ENCODE peak calls at places on chromosomes 5 and 9, in eight cellular contexts. W is tibial artery, F is HCT116, R is suprapubic skin, H is ovary, Z is IMR-90, L is DND-41, I is cardiac muscle cell. U is an unnamed sample. For H3K4me1, the result is how much of the 10 kb centered on the place peaks cover.

GRCh38 chr5:150584561-150585335 is 55.7 kb upstream of the SYNPO start:
- DNase-seq in Z (no peak), L (no peak), F (no peak), W (no peak), H (no peak), R (no peak), I (no peak), U (no peak)

GRCh38 chr5:34002629-34003328 is 5.1 kb downstream of the AMACR start:
- DNase-seq in R (no peak), I (no peak), F (no peak), W (no peak), L (no peak), Z (peak), H (no peak), U (no peak)

GRCh38 chr5:168674893-168675482 is 95.8 kb upstream of the PANK3 start:
- DNase-seq in I (no peak), W (no peak), R (no peak), L (no peak), F (no peak), H (no peak), Z (no peak), U (no peak)

GRCh38 chr9:16413509-16414016 is 456.9 kb downstream of the BNC2 start:
- DNase-seq in R (no peak), Z (peak), H (no peak), W (no peak), L (no peak), I (no peak), F (no peak), U (peak)

GRCh38 chr5:9766581-9766980 is 136.4 kb upstream of the TAS2R1 start:
- DNase-seq in W (no peak), I (no peak), R (no peak), F (no peak), Z (peak), L (no peak), H (no peak), U (no peak)

GRCh38 chr5:13108281-13108680 is 836.2 kb downstream of the DNAH5 start:
- DNase-seq in H (no peak), L (no peak), Z (no peak), I (no peak), F (no peak), R (no peak), W (no peak), U (no peak)

GRCh38 chr9:15349892-15350761 is 43.1 kb upstream of the TTC39B start:
- DNase-seq in L (no peak), W (no peak), I (no peak), Z (peak), R (no peak), H (no peak), F (no peak), U (no peak)

GRCh38 chr5:172173771-172174170 is 14.3 kb downstream of the STK10 start:
- DNase-seq in L (no peak), W (no peak), Z (peak), R (no peak), H (no peak), I (no peak), F (no peak), U (no peak)

GRCh38 chr5:154646841-154647759 is 108.1 kb upstream of the LARP1 start:
- DNase-seq in W (peak), R (no peak), L (no peak), Z (peak), F (no peak), H (peak), I (no peak), U (peak)

GRCh38 chr5:80755634-80756033 is 100.9 kb upstream of the DHFR start:
- DNase-seq in Z (no peak), F (no peak), L (peak), H (no peak), W (no peak), I (no peak), R (no peak), U (no peak)

GRCh38 chr5:125041798-125042197 is 295.4 kb upstream of the ZNF608 start:
- DNase-seq in Z (no peak), W (no peak), H (no peak), R (no peak), F (no peak), L (no peak), I (no peak), U (no peak)

GRCh38 chr9:115992834-115993233 is 160.8 kb upstream of the PAPPA start:
- DNase-seq in I (no peak), L (no peak), F (no peak), Z (peak), W (no peak), H (no peak), R (no peak), U (no peak)

GRCh38 chr5:81687292-81687691 is 63.6 kb downstream of the SSBP2 start:
- DNase-seq in R (no peak), L (no peak), F (no peak), I (no peak), Z (no peak), W (no peak), H (no peak), U (no peak)

GRCh38 chr9:126222835-126223431 is 103.7 kb upstream of the MVB12B start:
- DNase-seq in L (no peak), W (no peak), I (no peak), F (no peak), R (no peak), H (no peak), Z (no peak), U (peak)

GRCh38 chr5:168778536-168778935 is 199.4 kb upstream of the PANK3 start:
- DNase-seq in H (no peak), I (no peak), R (no peak), L (no peak), Z (no peak), W (no peak), F (no peak), U (no peak)

GRCh38 chr9:133886563-133887501 is 105.3 kb downstream of the VAV2 start:
- DNase-seq in F (no peak), Z (no peak), H (no peak), L (no peak), R (no peak), I (no peak), W (no peak), U (no peak)

GRCh38 chr5:1432296-1432695 is 12.9 kb downstream of the SLC6A3 start:
- DNase-seq in H (no peak), Z (no peak), I (no peak), W (no peak), L (no peak), R (peak), F (no peak), U (no peak)

GRCh38 chr5:163894645-163895044 is 389.2 kb downstream of the MAT2B start:
- DNase-seq in H (no peak), W (no peak), R (no peak), F (no peak), L (no peak), Z (peak), I (no peak), U (no peak)

GRCh38 chr9:16329699-16330113 is 540.8 kb downstream of the BNC2 start:
- DNase-seq in Z (peak), F (no peak), H (peak), R (no peak), W (no peak), L (no peak), I (no peak), U (no peak)

GRCh38 chr5:142403583-142403982 is 78.8 kb upstream of the SPRY4 start:
- DNase-seq in H (no peak), F (peak), R (peak), I (no peak), Z (no peak), L (no peak), W (no peak), U (no peak)

GRCh38 chr5:39639618-39640078 is 214.9 kb upstream of the DAB2 start:
- DNase-seq in L (no peak), R (no peak), W (no peak), F (no peak), H (no peak), Z (peak), I (no peak), U (no peak)

DNA sequence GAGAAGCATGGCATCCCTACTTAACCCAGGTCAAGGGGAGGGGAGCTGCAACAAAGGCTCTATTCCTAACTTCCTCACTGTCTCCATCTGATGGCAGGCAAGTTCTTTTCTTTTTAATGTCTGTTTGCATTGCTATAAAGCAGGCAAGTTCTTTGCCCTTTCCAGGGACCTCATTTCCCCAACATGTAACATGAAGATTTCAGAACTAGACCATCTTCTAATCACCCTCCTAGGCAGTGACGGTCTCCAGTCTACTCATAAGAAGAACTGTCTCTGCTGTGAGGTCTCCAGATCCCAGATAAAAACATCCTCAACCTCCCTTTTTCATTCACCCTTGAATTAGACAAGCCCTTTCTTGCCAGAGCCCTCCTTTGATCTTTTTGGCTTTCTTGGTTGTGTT is 42.1 kb downstream of the PPP1R2B start:
- DNase-seq in R (no peak), W (no peak), F (no peak), H (no peak), L (no peak), Z (no peak), I (no peak), U (no peak)
- H3K4me1 ChIP-seq in R (under half), W (under half), F (under half), H (under half), L (under half), Z (under half), I (under half), U (under half)

GRCh38 chr5:139901251-139901575 is 105.6 kb downstream of the PSD2 start:
- DNase-seq in I (no peak), H (no peak), Z (no peak), L (no peak), F (no peak), W (no peak), R (no peak), U (no peak)
- TF ChIP-seq CTCF in I (no peak), H (no peak), Z (no peak), L (no peak), F (no peak), W (no peak), R (no peak), U (no peak)

DNA sequence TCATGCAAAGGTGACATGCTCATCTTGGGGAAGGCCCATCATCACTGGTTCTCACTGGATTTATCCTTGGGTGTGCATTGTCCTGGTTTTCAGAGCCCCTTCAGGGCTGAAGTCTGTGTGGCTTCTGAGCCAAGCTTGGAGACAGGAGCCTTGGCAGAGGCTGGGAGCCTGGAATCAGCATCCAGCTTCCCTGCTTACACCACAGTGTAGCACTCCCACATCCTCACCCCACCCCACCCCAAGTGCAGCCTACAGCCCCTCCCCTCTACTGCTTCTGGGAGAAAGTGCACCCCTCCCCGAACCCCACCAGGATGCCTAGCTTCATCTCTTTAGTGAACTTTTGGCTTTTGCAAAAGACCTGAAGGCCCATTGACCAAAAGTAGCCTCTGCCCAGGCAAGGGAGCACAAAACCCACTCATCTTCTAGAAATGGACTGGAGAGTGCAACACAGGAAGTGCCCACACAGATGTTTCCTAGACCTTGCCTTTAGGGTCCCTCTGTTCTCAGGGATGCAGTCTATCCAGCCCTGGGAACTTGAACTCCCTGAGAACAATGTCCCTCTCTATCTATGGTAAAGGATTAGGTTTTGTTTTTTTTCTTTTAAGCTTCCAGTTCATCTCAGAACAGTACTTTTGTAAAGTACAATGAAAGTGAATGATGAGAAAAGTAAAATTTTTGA is 189.7 kb downstream of the PALM2AKAP2 start:
- DNase-seq in H (no peak), I (no peak), F (no peak), R (no peak), Z (peak), W (no peak), L (no peak), U (no peak)
- H3K27ac ChIP-seq in H (no peak), I (peak), F (no peak), R (no peak), Z (no peak), W (no peak), L (no peak), U (peak)

GRCh38 chr5:119470851-119471451 is 18.7 kb downstream of the HSD17B4 start:
- DNase-seq in L (peak), Z (peak), H (no peak), F (peak), R (no peak), W (no peak), I (peak), U (no peak)

GRCh38 chr5:119478781-119479180 is 26.5 kb downstream of the HSD17B4 start:
- DNase-seq in W (no peak), F (no peak), I (no peak), R (no peak), Z (peak), H (no peak), L (no peak), U (no peak)

GRCh38 chr5:119473241-119473640 is 20.9 kb downstream of the HSD17B4 start:
- DNase-seq in I (no peak), Z (no peak), R (no peak), F (no peak), W (no peak), H (no peak), L (no peak), U (no peak)

GRCh38 chr5:119476341-119476740 is 24.0 kb downstream of the HSD17B4 start:
- DNase-seq in I (no peak), H (no peak), F (no peak), R (no peak), W (no peak), Z (no peak), L (no peak), U (no peak)
- H3K4me1 ChIP-seq in I (under half), H (under half), F (under half), R (under half), W (under half), Z (under half), L (under half), U (under half)

GRCh38 chr5:96934695-96935555 is 955 bp upstream of the LNPEP start:
- DNase-seq in R (peak), L (peak), H (peak), Z (peak), W (peak), F (peak), I (peak), U (peak)
- TF ChIP-seq CTCF in R (no peak), L (no peak), H (peak), Z (no peak), W (peak), F (no peak), I (no peak), U (no peak)

DNA sequence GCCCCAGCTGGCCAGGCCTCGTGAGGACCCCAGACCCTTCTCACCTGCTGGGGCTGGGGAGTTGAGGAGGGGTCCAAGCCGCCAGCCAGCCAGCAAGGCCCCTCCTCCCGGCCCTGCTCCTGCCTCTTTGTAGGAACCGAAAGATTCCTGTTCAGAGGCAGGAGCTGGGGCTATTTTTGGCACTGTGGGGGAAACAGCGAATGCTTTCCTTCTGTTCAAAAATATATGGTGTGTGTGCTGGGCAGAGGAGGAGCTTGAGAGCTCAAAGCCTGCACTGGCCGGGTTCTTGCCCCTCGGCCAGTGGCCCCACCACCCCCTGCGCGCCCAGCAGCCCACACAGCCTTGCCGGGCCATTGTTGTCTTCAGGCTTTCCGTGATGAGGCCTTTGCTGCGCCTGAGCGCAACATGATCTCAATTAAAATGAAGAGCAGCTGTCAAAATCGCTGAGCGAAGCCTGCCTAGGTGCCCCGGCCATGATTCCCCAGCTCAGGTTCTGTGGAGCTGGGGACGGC is 13.3 kb downstream of the NCS1 start:
- DNase-seq in R (no peak), L (no peak), I (peak), F (no peak), W (no peak), H (peak), Z (peak), U (no peak)
- H3K27ac ChIP-seq in R (peak), L (no peak), I (peak), F (no peak), W (peak), H (peak), Z (peak), U (no peak)

GRCh38 chr5:112063878-112064615 is 307.1 kb upstream of the NREP start:
- DNase-seq in H (no peak), W (no peak), Z (no peak), F (no peak), L (no peak), R (no peak), I (no peak), U (no peak)

GRCh38 chr5:112064956-112065355 is 308.0 kb upstream of the NREP start:
- DNase-seq in Z (no peak), L (no peak), W (no peak), H (no peak), I (no peak), F (no peak), R (no peak), U (no peak)

GRCh38 chr5:112063191-112063590 is 306.2 kb upstream of the NREP start:
- DNase-seq in Z (no peak), R (no peak), F (no peak), L (no peak), H (no peak), I (no peak), W (no peak), U (no peak)

GRCh38 chr5:112059601-112060135 is 302.7 kb upstream of the NREP start:
- DNase-seq in F (no peak), W (no peak), L (no peak), Z (no peak), I (no peak), R (no peak), H (no peak), U (no peak)
- H3K4me1 ChIP-seq in F (under half), W (under half), L (under half), Z (under half), I (under half), R (under half), H (under half), U (under half)

DNA sequence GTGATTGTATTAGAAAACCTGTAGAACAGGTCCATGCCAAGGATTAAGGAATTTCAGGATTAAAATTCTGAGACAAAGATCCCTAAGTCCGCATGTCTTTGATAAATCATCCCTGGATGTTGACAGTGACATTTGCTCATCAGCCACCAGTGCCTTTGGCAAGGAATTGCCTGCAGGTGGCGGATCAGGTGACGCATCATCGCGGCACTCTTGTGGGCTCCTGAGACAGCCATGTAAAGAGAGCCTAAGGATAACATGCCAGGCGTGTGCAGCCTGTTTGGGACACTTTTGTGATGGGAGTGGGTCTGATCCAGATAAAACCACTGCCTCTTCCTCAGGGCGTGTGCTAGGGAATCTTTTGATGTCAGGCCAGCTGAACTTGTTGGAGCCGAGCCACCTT is 40.6 kb downstream of the ADCY2 start:
- DNase-seq in L (no peak), R (no peak), H (no peak), W (no peak), Z (no peak), I (no peak), F (no peak), U (no peak)
- TF ChIP-seq CTCF in L (no peak), R (no peak), H (no peak), W (no peak), Z (no peak), I (no peak), F (no peak), U (no peak)

U was measured in lung.